ENCODE peak calls at places on chromosomes 1 and 21, in ten cellular contexts. E, V, H, R, A, Q, N, C, M and O are unnamed samples.

GRCh38 chr1:157136133-157136532 is 2.1 kb downstream of the ETV3 start:
- DNase-seq in E (no peak), R (no peak), N (no peak), Q (no peak), H (no peak), A (no peak), M (no peak), C (no peak), V (peak), O (no peak)

GRCh38 chr1:13807213-13807612 is 107.2 kb downstream of the PRDM2 start:
- DNase-seq in E (peak), A (no peak), V (no peak), M (peak), H (no peak), R (no peak), N (no peak), Q (no peak), C (no peak), O (no peak)

GRCh38 chr1:32971576-32971975 is 7.0 kb upstream of the RNF19B start:
- DNase-seq in M (no peak), Q (no peak), H (no peak), V (no peak), R (no peak), N (no peak), A (no peak), C (no peak), E (no peak), O (no peak)

GRCh38 chr21:27647401-27647800 is 680.5 kb upstream of the ADAMTS5 start:
- DNase-seq in V (no peak), C (no peak), M (no peak), Q (no peak), N (no peak), H (no peak), A (no peak), E (no peak), R (no peak), O (no peak)

GRCh38 chr1:54973205-54973921 is 7.1 kb upstream of the TMEM61 start:
- DNase-seq in C (no peak), R (peak), V (no peak), N (no peak), Q (no peak), M (no peak), H (peak), E (peak), A (peak), O (peak)

GRCh38 chr1:172948457-172948856 is 102.3 kb downstream of the TNFSF18 start:
- DNase-seq in H (no peak), R (no peak), V (no peak), C (no peak), E (peak), A (no peak), N (no peak), M (no peak), Q (no peak), O (no peak)

GRCh38 chr1:156933136-156933535 is 12.7 kb downstream of the LRRC71 start:
- DNase-seq in M (no peak), Q (no peak), C (no peak), E (no peak), V (no peak), R (no peak), A (no peak), N (no peak), H (no peak), O (no peak)

GRCh38 chr1:181482521-181483083 is 715 bp upstream of the CACNA1E start:
- DNase-seq in Q (no peak), N (no peak), V (no peak), A (peak), M (no peak), E (peak), H (peak), R (no peak), C (no peak), O (no peak)

GRCh38 chr1:108858541-108858940 is 1.6 kb upstream of the AKNAD1 start:
- DNase-seq in H (no peak), R (no peak), C (no peak), Q (no peak), A (no peak), N (peak), E (peak), M (no peak), V (no peak), O (no peak)

GRCh38 chr1:17826165-17826488 is 71.0 kb downstream of the ACTL8 start:
- DNase-seq in A (no peak), V (peak), Q (peak), C (no peak), H (no peak), E (peak), N (no peak), M (no peak), R (no peak), O (no peak)

GRCh38 chr1:244599937-244600350 is 53.0 kb upstream of the DESI2 start:
- DNase-seq in Q (no peak), C (no peak), H (no peak), V (peak), M (no peak), R (no peak), A (no peak), N (no peak), E (peak), O (no peak)

GRCh38 chr1:231201375-231202124 is 39.5 kb upstream of the GNPAT start:
- DNase-seq in H (no peak), A (no peak), Q (no peak), C (no peak), M (no peak), E (no peak), R (no peak), N (no peak), V (no peak), O (no peak)

GRCh38 chr1:180542113-180542512 is 16.7 kb upstream of the OVAAL start:
- DNase-seq in A (no peak), H (no peak), C (no peak), R (no peak), M (no peak), N (peak), Q (no peak), V (no peak), E (peak), O (peak)

GRCh38 chr1:41998250-41998649 is 79.5 kb upstream of the HIVEP3 start:
- DNase-seq in Q (no peak), R (no peak), C (no peak), V (no peak), M (no peak), H (no peak), A (no peak), N (no peak), E (no peak), O (no peak)

GRCh38 chr1:230084408-230085177 is 17.6 kb downstream of the GALNT2 start:
- DNase-seq in A (peak), R (no peak), E (peak), V (peak), N (no peak), H (no peak), M (no peak), C (no peak), Q (peak), O (peak)

GRCh38 chr1:209589440-209589839 is 5.9 kb downstream of the CAMK1G start:
- DNase-seq in E (peak), C (no peak), V (no peak), R (no peak), N (no peak), Q (no peak), A (no peak), H (no peak), M (no peak), O (no peak)

GRCh38 chr21:38663282-38663681 is 142.4 kb upstream of the ETS2 start:
- DNase-seq in M (no peak), R (no peak), Q (no peak), H (no peak), N (no peak), V (no peak), A (no peak), E (no peak), C (no peak), O (no peak)

GRCh38 chr1:199273837-199274379 is 635.1 kb downstream of the PTPRC start:
- DNase-seq in M (no peak), E (peak), A (no peak), N (no peak), R (no peak), H (no peak), Q (peak), V (no peak), C (no peak), O (no peak)

GRCh38 chr1:230696722-230697432 is 17.0 kb downstream of the AGT start:
- DNase-seq in C (no peak), N (no peak), Q (no peak), E (peak), V (no peak), R (no peak), M (no peak), H (no peak), A (no peak), O (no peak)

GRCh38 chr1:70247768-70248167 is 26.6 kb downstream of the SRSF11 start:
- DNase-seq in E (peak), H (no peak), Q (no peak), M (no peak), N (no peak), V (no peak), C (no peak), A (no peak), R (no peak), O (no peak)

GRCh38 chr1:159214149-159214760 is 9.6 kb downstream of the ACKR1 start:
- DNase-seq in A (peak), E (peak), C (no peak), M (no peak), R (peak), N (peak), Q (no peak), H (no peak), V (peak), O (no peak)

GRCh38 chr1:21781971-21782867 is 730 bp downstream of the USP48 start:
- DNase-seq in Q (no peak), C (peak), R (peak), H (no peak), V (peak), A (peak), M (peak), N (peak), E (peak), O (no peak)